ENCODE peak calls at places on chromosome 10, in five cellular contexts. S, Y, W, N and Q are unnamed samples.
A peak's percentile ranks its signal among the peaks of the same experiment; 100 is the strongest.

GRCh38 chr10:131038056-131038455 is 273.5 kb downstream of the TCERG1L start:
- DNase-seq in W (no peak), S (no peak), Y (no peak), N (no peak), Q (no peak)

GRCh38 chr10:1601371-1601906 is 135.9 kb downstream of the ADARB2 start:
- DNase-seq in S (no peak), W (no peak), Y (no peak), N (no peak), Q (no peak)

GRCh38 chr10:95276367-95277200 is 14.2 kb downstream of the PDLIM1 start:
- DNase-seq in N (no peak), Y (no peak), S (no peak), W (no peak), Q (no peak)

GRCh38 chr10:60473557-60473956 is 83.9 kb upstream of the ANK3 start:
- DNase-seq in N (no peak), W (no peak), Y (peak; percentile 18), S (peak; percentile 87), Q (no peak)

GRCh38 chr10:123402656-123403055 is 248.5 kb downstream of the BUB3 start:
- DNase-seq in W (no peak), Y (no peak), S (no peak), N (no peak), Q (no peak)

GRCh38 chr10:29130190-29130673 is 158.6 kb upstream of the LYZL1 start:
- DNase-seq in N (no peak), Y (peak; percentile 80), W (peak; percentile 66), S (no peak), Q (no peak)

GRCh38 chr10:124532106-124532641 is 70.6 kb downstream of the LHPP start:
- DNase-seq in Y (peak; percentile 39), S (no peak), N (no peak), W (peak; percentile 91), Q (no peak)

GRCh38 chr10:6014241-6014761 is 37.0 kb upstream of the IL15RA start:
- DNase-seq in N (no peak), W (peak; percentile 80), S (peak; percentile 13), Y (peak; percentile 34), Q (no peak)

GRCh38 chr10:119203006-119203405 is 4.4 kb upstream of the GRK5 start:
- DNase-seq in W (no peak), Y (peak; percentile 55), N (peak; percentile 10), S (no peak), Q (no peak)

GRCh38 chr10:99318475-99318874 is 10.7 kb upstream of the CNNM1 start:
- DNase-seq in S (no peak), W (no peak), Y (peak; percentile 46), N (no peak), Q (no peak)

GRCh38 chr10:59012839-59013238 is 163.6 kb upstream of the PHYHIPL start:
- DNase-seq in S (no peak), W (no peak), N (no peak), Y (no peak), Q (no peak)

GRCh38 chr10:71536332-71536731 is 139.6 kb downstream of the CDH23 start:
- DNase-seq in Y (no peak), S (no peak), N (no peak), W (no peak), Q (no peak)

GRCh38 chr10:63286340-63286739 is 153.2 kb downstream of the NRBF2 start:
- DNase-seq in S (no peak), N (no peak), W (no peak), Y (peak; percentile 48), Q (no peak)

GRCh38 chr10:50635286-50635685 is 11.5 kb upstream of the SGMS1 start:
- DNase-seq in S (no peak), W (no peak), Y (no peak), N (no peak), Q (no peak)

GRCh38 chr10:4174197-4174596 is 389.2 kb upstream of the KLF6 start:
- DNase-seq in S (no peak), W (peak; percentile 54), N (no peak), Y (peak; percentile 7), Q (no peak)

GRCh38 chr10:77405771-77406241 is 231.8 kb downstream of the KCNMA1 start:
- DNase-seq in N (peak; percentile 93), S (peak; percentile 69), Y (peak; percentile 17), W (peak; percentile 80), Q (no peak)

GRCh38 chr10:9081253-9081652 is 1026.8 kb downstream of the GATA3 start:
- DNase-seq in W (no peak), N (no peak), Y (no peak), S (no peak), Q (no peak)

GRCh38 chr10:86007171-86007570 is 359.4 kb downstream of the GRID1 start:
- DNase-seq in S (no peak), Y (no peak), W (no peak), N (no peak), Q (no peak)

GRCh38 chr10:13816195-13816926 is 229.6 kb downstream of the PRPF18 start:
- DNase-seq in W (no peak), S (no peak), N (peak; percentile 86), Y (no peak), Q (no peak)

GRCh38 chr10:62079885-62080559 is 178.5 kb downstream of the ARID5B start:
- DNase-seq in N (no peak), Y (no peak), W (no peak), S (no peak), Q (no peak)
- TF ChIP-seq POLR2AphosphoS5 in N (no peak), Y (no peak), W (no peak), S (no peak), Q (peak; percentile 83)

DNA sequence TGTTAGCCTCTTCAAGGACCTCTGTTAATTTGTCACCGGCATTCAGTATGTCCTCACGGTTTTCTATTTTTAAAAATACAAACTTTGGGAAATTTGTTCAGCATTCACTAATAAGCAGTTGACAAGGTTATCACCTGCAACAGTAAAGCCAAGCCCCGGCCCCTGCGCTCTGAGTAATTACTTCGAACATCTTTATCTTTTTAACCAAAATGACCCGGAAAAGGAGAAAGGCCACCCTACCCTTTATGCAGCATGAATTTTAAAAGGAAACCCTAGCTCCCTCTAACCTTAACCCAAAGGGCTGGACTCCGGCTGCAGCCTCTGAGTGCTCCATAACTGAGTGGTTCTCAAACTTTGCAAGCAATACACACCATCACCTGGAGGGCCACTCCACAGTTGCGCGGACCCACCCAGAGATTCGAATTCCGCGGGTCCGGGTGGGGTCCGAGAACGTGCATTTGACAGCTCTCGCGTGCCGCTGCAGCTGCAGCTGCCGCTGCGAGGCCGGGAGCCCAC is 940 bp downstream of the NSMCE4A start:
- DNase-seq in N (no peak), Y (no peak), S (no peak), W (peak; percentile 19), Q (no peak)
- TF ChIP-seq POLR2AphosphoS5 in N (no peak), Y (no peak), S (no peak), W (no peak), Q (no peak)

GRCh38 chr10:108422286-108422685 is 1257.8 kb upstream of the SORCS1 start:
- DNase-seq in W (no peak), N (no peak), Y (no peak), S (no peak), Q (no peak)
- TF ChIP-seq POLR2AphosphoS5 in W (no peak), N (no peak), Y (no peak), S (no peak), Q (no peak)

DNA sequence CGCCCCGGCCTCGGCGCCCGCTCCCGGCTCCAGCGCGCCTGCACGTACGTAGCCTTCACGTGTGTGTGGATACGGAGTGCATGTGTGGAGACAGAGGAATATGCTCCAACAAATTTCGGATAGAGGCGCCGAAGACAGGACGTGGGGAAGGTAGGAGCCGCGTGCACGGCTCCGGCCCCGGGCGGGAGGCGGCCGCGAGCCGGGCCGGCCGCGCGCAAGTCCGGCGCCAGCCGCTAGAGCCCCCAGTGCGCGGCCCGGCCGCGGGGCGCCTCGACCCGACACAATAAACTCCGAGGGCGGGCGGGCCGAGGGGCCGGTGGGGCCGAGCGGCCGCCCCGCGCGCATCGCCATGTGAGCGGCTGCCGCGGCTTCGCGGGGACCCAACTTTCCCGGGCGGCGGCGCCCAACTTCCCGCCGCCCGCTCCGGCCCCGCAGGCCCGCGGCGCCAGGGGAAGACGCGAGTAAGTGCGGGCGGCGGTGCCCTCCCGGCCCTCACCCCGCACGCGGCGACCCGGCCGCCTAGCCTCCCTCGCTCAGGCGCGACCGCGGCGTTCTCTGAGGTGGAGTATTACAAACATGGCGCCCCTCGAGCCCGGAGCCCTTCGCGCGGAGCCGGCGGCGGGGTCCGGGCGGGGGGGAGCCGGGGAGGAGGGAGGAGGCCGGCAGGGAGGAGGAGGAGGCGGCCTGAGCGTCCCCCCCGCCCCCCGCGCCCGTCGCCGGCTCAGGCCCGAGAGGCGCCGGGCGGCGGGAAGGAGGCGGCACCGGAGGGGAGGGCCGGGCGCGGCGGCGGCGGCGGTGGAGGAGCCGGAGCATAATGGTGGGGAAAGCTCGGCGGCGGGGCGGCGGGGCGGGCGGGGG is at the start of gene ZMYND11:
- DNase-seq in N (peak; percentile 82), S (no peak), W (peak; percentile 64), Y (no peak), Q (peak; percentile 92)
- TF ChIP-seq POLR2AphosphoS5 in N (peak; percentile 49), S (no peak), W (peak; percentile 54), Y (no peak), Q (no peak)

GRCh38 chr10:103660364-103661197 is 167.1 kb downstream of the NEURL1 start:
- DNase-seq in N (peak; percentile 78), Y (peak; percentile 71), W (no peak), S (no peak), Q (peak; percentile 88)

GRCh38 chr10:103661951-103662405 is 168.5 kb downstream of the NEURL1 start:
- DNase-seq in Y (no peak), S (no peak), W (no peak), N (no peak), Q (no peak)

GRCh38 chr10:103663802-103664201 is 170.3 kb downstream of the NEURL1 start:
- DNase-seq in W (no peak), Y (no peak), S (no peak), N (peak; percentile 89), Q (no peak)

GRCh38 chr10:103659674-103660363 is 166.3 kb downstream of the NEURL1 start:
- DNase-seq in Y (peak; percentile 75), N (peak; percentile 92), W (peak; percentile 37), S (no peak), Q (peak; percentile 86)

DNA sequence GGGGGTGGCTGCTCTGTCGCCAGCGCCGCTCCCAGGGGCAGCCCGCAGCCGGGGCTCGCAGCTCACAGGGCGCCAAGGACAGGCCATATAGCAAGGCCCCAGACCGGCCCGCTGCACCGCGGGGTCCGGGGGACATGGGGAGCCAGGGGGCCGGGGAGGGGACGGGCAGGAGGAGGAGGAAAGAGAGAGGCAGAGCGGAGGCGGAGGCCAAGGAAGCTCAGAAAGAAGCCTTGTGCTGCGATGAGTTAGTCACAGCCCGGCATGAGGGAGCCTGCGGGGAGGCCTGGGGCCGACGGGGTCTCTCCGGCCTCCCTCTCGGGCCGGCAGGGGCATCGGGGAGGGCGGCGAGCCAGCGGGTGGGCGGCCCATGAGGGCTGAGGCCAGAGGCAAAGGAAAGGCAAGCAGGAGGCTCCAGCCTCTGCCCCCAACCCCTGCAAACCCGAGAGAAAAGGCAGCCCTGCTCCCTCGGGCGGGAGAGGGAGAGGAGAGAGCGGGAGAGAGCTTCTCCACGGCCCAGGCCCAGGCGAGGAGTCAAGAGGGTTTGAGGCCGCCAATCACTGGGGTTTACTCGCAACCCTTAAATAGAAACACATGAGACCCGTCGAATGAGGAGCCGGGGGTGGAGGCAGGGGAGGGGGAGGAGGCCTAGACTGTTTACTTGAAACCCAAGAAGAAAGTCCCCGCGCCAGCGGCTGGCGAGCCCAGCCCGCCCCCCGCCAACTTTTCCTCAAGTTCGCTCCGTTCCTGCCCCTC is 167.9 kb downstream of the NEURL1 start:
- DNase-seq in Y (peak; percentile 73), N (peak; percentile 98), S (no peak), W (peak; percentile 81), Q (peak; percentile 87)
- TF ChIP-seq POLR2AphosphoS5 in Y (peak; percentile 62), N (peak; percentile 97), S (no peak), W (peak; percentile 49), Q (peak; percentile 83)

GRCh38 chr10:75398630-75399460 is 2.7 kb downstream of the ZNF503 start:
- DNase-seq in Y (no peak), W (peak; percentile 63), N (peak; percentile 81), S (no peak), Q (no peak)
- TF ChIP-seq POLR2AphosphoS5 in Y (no peak), W (no peak), N (peak; percentile 24), S (no peak), Q (peak; percentile 71)